ENCODE peak calls at places on chromosomes 7 and 10, in eight cellular contexts. One of them, this sample, is unnamed.

GRCh38 chr7:117062300-117062699 is 109.0 kb downstream of the ST7 start:
- DNase-seq in uterus: no peak
- DNase-seq in spleen: no peak
- DNase-seq in HCT116: no peak
- DNase-seq in CD4-positive, CD25-positive, alpha-beta regulatory T cell: no peak
- DNase-seq in aorta: no peak
- DNase-seq in psoas muscle: no peak
- DNase-seq in IMR-90: peak; percentile 84
- DNase-seq in this sample: no peak

GRCh38 chr10:72503241-72503640 is 122.6 kb downstream of the MICU1 start:
- DNase-seq in uterus: no peak
- DNase-seq in spleen: no peak
- DNase-seq in HCT116: no peak
- DNase-seq in CD4-positive, CD25-positive, alpha-beta regulatory T cell: no peak
- DNase-seq in aorta: no peak
- DNase-seq in psoas muscle: no peak
- DNase-seq in IMR-90: peak; percentile 69
- DNase-seq in this sample: peak; percentile 37

GRCh38 chr7:8724080-8724718 is 290.8 kb downstream of the NXPH1 start:
- DNase-seq in uterus: no peak
- DNase-seq in spleen: no peak
- DNase-seq in HCT116: no peak
- DNase-seq in CD4-positive, CD25-positive, alpha-beta regulatory T cell: no peak
- DNase-seq in aorta: no peak
- DNase-seq in psoas muscle: no peak
- DNase-seq in IMR-90: no peak
- DNase-seq in this sample: peak; percentile 8

GRCh38 chr10:75651452-75651851 is 220.0 kb downstream of the LRMDA start:
- DNase-seq in uterus: no peak
- DNase-seq in spleen: no peak
- DNase-seq in HCT116: peak; percentile 15
- DNase-seq in CD4-positive, CD25-positive, alpha-beta regulatory T cell: no peak
- DNase-seq in aorta: no peak
- DNase-seq in psoas muscle: no peak
- DNase-seq in IMR-90: no peak
- DNase-seq in this sample: no peak

GRCh38 chr10:45001382-45002148 is 842 bp downstream of the ZNF22 start:
- DNase-seq in uterus: peak; percentile 63
- DNase-seq in spleen: peak; percentile 89
- DNase-seq in HCT116: no peak
- DNase-seq in CD4-positive, CD25-positive, alpha-beta regulatory T cell: no peak
- DNase-seq in aorta: peak; percentile 89
- DNase-seq in psoas muscle: peak; percentile 90
- DNase-seq in IMR-90: peak; percentile 69
- DNase-seq in this sample: peak; percentile 91

GRCh38 chr7:101066141-101066857 is 19.0 kb upstream of the TRIM56 start:
- DNase-seq in uterus: no peak
- DNase-seq in spleen: peak; percentile 37
- DNase-seq in HCT116: no peak
- DNase-seq in CD4-positive, CD25-positive, alpha-beta regulatory T cell: no peak
- DNase-seq in aorta: no peak
- DNase-seq in psoas muscle: no peak
- DNase-seq in IMR-90: no peak
- DNase-seq in this sample: no peak

GRCh38 chr7:31664890-31665289 is 22.1 kb upstream of the PPP1R17 start:
- DNase-seq in uterus: no peak
- DNase-seq in spleen: no peak
- DNase-seq in HCT116: no peak
- DNase-seq in CD4-positive, CD25-positive, alpha-beta regulatory T cell: no peak
- DNase-seq in aorta: no peak
- DNase-seq in psoas muscle: no peak
- DNase-seq in IMR-90: no peak
- DNase-seq in this sample: no peak

GRCh38 chr7:70376561-70377031 is 755.3 kb upstream of the GALNT17 start:
- DNase-seq in uterus: no peak
- DNase-seq in spleen: no peak
- DNase-seq in HCT116: no peak
- DNase-seq in CD4-positive, CD25-positive, alpha-beta regulatory T cell: no peak
- DNase-seq in aorta: no peak
- DNase-seq in psoas muscle: no peak
- DNase-seq in IMR-90: no peak
- DNase-seq in this sample: no peak

GRCh38 chr10:7773845-7774801 is 13.7 kb downstream of the KIN start:
- DNase-seq in uterus: peak; percentile 17
- DNase-seq in spleen: no peak
- DNase-seq in HCT116: no peak
- DNase-seq in CD4-positive, CD25-positive, alpha-beta regulatory T cell: no peak
- DNase-seq in aorta: no peak
- DNase-seq in psoas muscle: no peak
- DNase-seq in IMR-90: no peak
- DNase-seq in this sample: no peak

GRCh38 chr10:101050206-101051069 is 11.4 kb upstream of the KAZALD1 start:
- DNase-seq in uterus: no peak
- DNase-seq in spleen: peak; percentile 92
- DNase-seq in HCT116: no peak
- DNase-seq in CD4-positive, CD25-positive, alpha-beta regulatory T cell: peak; percentile 68
- DNase-seq in aorta: peak; percentile 69
- DNase-seq in psoas muscle: peak; percentile 79
- DNase-seq in IMR-90: no peak
- DNase-seq in this sample: peak; percentile 60

GRCh38 chr10:120741415-120741814 is 109.7 kb upstream of the WDR11 start:
- DNase-seq in uterus: no peak
- DNase-seq in spleen: no peak
- DNase-seq in HCT116: no peak
- DNase-seq in CD4-positive, CD25-positive, alpha-beta regulatory T cell: no peak
- DNase-seq in aorta: no peak
- DNase-seq in psoas muscle: no peak
- DNase-seq in IMR-90: no peak
- DNase-seq in this sample: no peak

DNA sequence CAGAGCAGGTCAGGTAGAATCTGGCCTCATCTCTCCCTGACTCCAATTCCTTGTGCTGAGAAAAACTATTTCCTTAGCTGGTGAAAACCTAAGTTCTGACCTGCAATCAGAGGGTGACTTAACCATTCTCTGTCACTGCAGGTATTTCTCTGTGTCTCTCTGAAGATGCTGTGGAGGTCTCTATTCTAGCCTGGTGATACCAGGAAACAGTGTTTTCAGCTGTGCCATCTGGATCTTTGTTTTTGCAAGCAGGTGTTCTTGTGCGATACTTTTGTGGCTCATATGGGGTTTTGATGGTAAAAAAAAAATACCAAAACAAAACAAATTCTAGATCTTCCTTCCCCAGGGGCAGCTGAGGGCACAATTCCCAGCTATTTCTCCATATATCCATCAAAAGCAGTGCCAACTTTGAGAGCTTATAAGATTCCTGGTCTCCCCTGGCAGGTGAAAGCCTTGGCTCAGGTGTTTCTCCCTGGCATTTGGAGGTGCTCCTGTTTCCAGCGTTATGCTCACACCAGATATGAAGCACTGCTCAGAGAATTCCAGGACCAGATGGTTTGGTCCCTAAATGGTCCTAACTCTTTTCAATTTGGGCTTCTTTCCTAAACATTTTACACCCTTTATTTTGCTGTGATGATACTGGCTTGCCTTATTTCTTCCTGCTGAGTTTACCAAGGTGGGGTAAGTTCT is 9.9 kb upstream of the NPVF start:
- DNase-seq in uterus: no peak
- DNase-seq in spleen: no peak
- DNase-seq in HCT116: no peak
- DNase-seq in CD4-positive, CD25-positive, alpha-beta regulatory T cell: no peak
- DNase-seq in aorta: no peak
- DNase-seq in psoas muscle: no peak
- DNase-seq in IMR-90: no peak
- DNase-seq in this sample: no peak
- H3K27me3 ChIP-seq in uterus: no peaks in the 10 kb centered on the region
- H3K27me3 ChIP-seq in spleen: no peaks in the 10 kb centered on the region
- H3K27me3 ChIP-seq in HCT116: peaks cover 19% of the 10 kb centered on the region
- H3K27me3 ChIP-seq in CD4-positive, CD25-positive, alpha-beta regulatory T cell: peaks cover 7% of the 10 kb centered on the region
- H3K27me3 ChIP-seq in aorta: no peaks in the 10 kb centered on the region
- H3K27me3 ChIP-seq in psoas muscle: no peaks in the 10 kb centered on the region
- H3K27me3 ChIP-seq in IMR-90: no peaks in the 10 kb centered on the region
- H3K27me3 ChIP-seq in this sample: no peaks in the 10 kb centered on the region

GRCh38 chr10:115915429-115915828 is 357.6 kb downstream of the GFRA1 start:
- DNase-seq in uterus: no peak
- DNase-seq in spleen: no peak
- DNase-seq in HCT116: no peak
- DNase-seq in CD4-positive, CD25-positive, alpha-beta regulatory T cell: no peak
- DNase-seq in aorta: no peak
- DNase-seq in psoas muscle: no peak
- DNase-seq in IMR-90: no peak
- DNase-seq in this sample: no peak
- H3K36me3 ChIP-seq in uterus: no peaks in the 10 kb centered on the region
- H3K36me3 ChIP-seq in spleen: no peaks in the 10 kb centered on the region
- H3K36me3 ChIP-seq in HCT116: no peaks in the 10 kb centered on the region
- H3K36me3 ChIP-seq in CD4-positive, CD25-positive, alpha-beta regulatory T cell: no peaks in the 10 kb centered on the region
- H3K36me3 ChIP-seq in aorta: peaks cover 2% of the 10 kb centered on the region
- H3K36me3 ChIP-seq in psoas muscle: no peaks in the 10 kb centered on the region
- H3K36me3 ChIP-seq in IMR-90: no peaks in the 10 kb centered on the region
- H3K36me3 ChIP-seq in this sample: no peaks in the 10 kb centered on the region

GRCh38 chr10:48722153-48722861 is 37.6 kb downstream of the WDFY4 start:
- DNase-seq in uterus: no peak
- DNase-seq in spleen: no peak
- DNase-seq in HCT116: no peak
- DNase-seq in CD4-positive, CD25-positive, alpha-beta regulatory T cell: no peak
- DNase-seq in aorta: no peak
- DNase-seq in psoas muscle: no peak
- DNase-seq in IMR-90: no peak
- DNase-seq in this sample: no peak
- H3K27me3 ChIP-seq in uterus: no peaks in the 10 kb centered on the region
- H3K27me3 ChIP-seq in spleen: no peaks in the 10 kb centered on the region
- H3K27me3 ChIP-seq in HCT116: peaks cover 52% of the 10 kb centered on the region
- H3K27me3 ChIP-seq in CD4-positive, CD25-positive, alpha-beta regulatory T cell: no peaks in the 10 kb centered on the region
- H3K27me3 ChIP-seq in aorta: no peaks in the 10 kb centered on the region
- H3K27me3 ChIP-seq in psoas muscle: no peaks in the 10 kb centered on the region
- H3K27me3 ChIP-seq in IMR-90: peaks cover 10% of the 10 kb centered on the region
- H3K27me3 ChIP-seq in this sample: no peaks in the 10 kb centered on the region

GRCh38 chr7:134947329-134947728 is 39.0 kb upstream of the AGBL3 start:
- DNase-seq in uterus: no peak
- DNase-seq in spleen: no peak
- DNase-seq in HCT116: no peak
- DNase-seq in CD4-positive, CD25-positive, alpha-beta regulatory T cell: no peak
- DNase-seq in aorta: no peak
- DNase-seq in psoas muscle: no peak
- DNase-seq in IMR-90: no peak
- DNase-seq in this sample: no peak

GRCh38 chr7:134948736-134949135 is 37.6 kb upstream of the AGBL3 start:
- DNase-seq in uterus: no peak
- DNase-seq in spleen: no peak
- DNase-seq in HCT116: no peak
- DNase-seq in CD4-positive, CD25-positive, alpha-beta regulatory T cell: no peak
- DNase-seq in aorta: no peak
- DNase-seq in psoas muscle: no peak
- DNase-seq in IMR-90: peak; percentile 37
- DNase-seq in this sample: no peak

GRCh38 chr7:134949171-134949570 is 37.1 kb upstream of the AGBL3 start:
- DNase-seq in uterus: no peak
- DNase-seq in spleen: no peak
- DNase-seq in HCT116: no peak
- DNase-seq in CD4-positive, CD25-positive, alpha-beta regulatory T cell: no peak
- DNase-seq in aorta: no peak
- DNase-seq in psoas muscle: no peak
- DNase-seq in IMR-90: no peak
- DNase-seq in this sample: no peak

GRCh38 chr7:134948246-134948645 is 38.1 kb upstream of the AGBL3 start:
- DNase-seq in uterus: no peak
- DNase-seq in spleen: no peak
- DNase-seq in HCT116: no peak
- DNase-seq in CD4-positive, CD25-positive, alpha-beta regulatory T cell: no peak
- DNase-seq in aorta: no peak
- DNase-seq in psoas muscle: no peak
- DNase-seq in IMR-90: peak; percentile 18
- DNase-seq in this sample: no peak

GRCh38 chr7:134947831-134948230 is 38.5 kb upstream of the AGBL3 start:
- DNase-seq in uterus: no peak
- DNase-seq in spleen: no peak
- DNase-seq in HCT116: no peak
- DNase-seq in CD4-positive, CD25-positive, alpha-beta regulatory T cell: no peak
- DNase-seq in aorta: no peak
- DNase-seq in psoas muscle: no peak
- DNase-seq in IMR-90: no peak
- DNase-seq in this sample: no peak
- H3K36me3 ChIP-seq in uterus: no peaks in the 10 kb centered on the region
- H3K36me3 ChIP-seq in spleen: peaks cover 30% of the 10 kb centered on the region
- H3K36me3 ChIP-seq in HCT116: no peaks in the 10 kb centered on the region
- H3K36me3 ChIP-seq in CD4-positive, CD25-positive, alpha-beta regulatory T cell: no peaks in the 10 kb centered on the region
- H3K36me3 ChIP-seq in aorta: peaks cover 22% of the 10 kb centered on the region
- H3K36me3 ChIP-seq in psoas muscle: no peaks in the 10 kb centered on the region
- H3K36me3 ChIP-seq in IMR-90: peaks cover 49% of the 10 kb centered on the region
- H3K36me3 ChIP-seq in this sample: peaks cover 10% of the 10 kb centered on the region

GRCh38 chr10:98115388-98115787 is 19.1 kb upstream of the R3HCC1L start:
- DNase-seq in uterus: no peak
- DNase-seq in spleen: no peak
- DNase-seq in HCT116: no peak
- DNase-seq in CD4-positive, CD25-positive, alpha-beta regulatory T cell: no peak
- DNase-seq in aorta: no peak
- DNase-seq in psoas muscle: no peak
- DNase-seq in IMR-90: no peak
- DNase-seq in this sample: no peak

GRCh38 chr10:98119891-98120290 is 14.6 kb upstream of the R3HCC1L start:
- DNase-seq in uterus: no peak
- DNase-seq in spleen: no peak
- DNase-seq in HCT116: no peak
- DNase-seq in CD4-positive, CD25-positive, alpha-beta regulatory T cell: no peak
- DNase-seq in aorta: no peak
- DNase-seq in psoas muscle: no peak
- DNase-seq in IMR-90: no peak
- DNase-seq in this sample: no peak
- H3K27me3 ChIP-seq in uterus: no peaks in the 10 kb centered on the region
- H3K27me3 ChIP-seq in spleen: no peaks in the 10 kb centered on the region
- H3K27me3 ChIP-seq in HCT116: peaks cover 32% of the 10 kb centered on the region
- H3K27me3 ChIP-seq in CD4-positive, CD25-positive, alpha-beta regulatory T cell: peaks cover 16% of the 10 kb centered on the region
- H3K27me3 ChIP-seq in aorta: no peaks in the 10 kb centered on the region
- H3K27me3 ChIP-seq in psoas muscle: no peaks in the 10 kb centered on the region
- H3K27me3 ChIP-seq in IMR-90: peaks cover 6% of the 10 kb centered on the region
- H3K27me3 ChIP-seq in this sample: peaks cover 21% of the 10 kb centered on the region